ENCODE peak calls at places on chromosomes 2 and 18, in six cellular contexts. One of them, this sample, is unnamed.

GRCh38 chr2:212940816-212941215 is 210.6 kb downstream of the IKZF2 start:
- DNase-seq in NCI-H446: peak; percentile 34
- DNase-seq in HS-5: no peak
- DNase-seq in NCI-H510A: peak; percentile 73
- DNase-seq in hippocampal formation: no peak
- DNase-seq in NT2/D1: peak; percentile 75
- DNase-seq in this sample: no peak

GRCh38 chr18:6728809-6729246 is 688 bp upstream of the ARHGAP28 start:
- DNase-seq in NCI-H446: no peak
- DNase-seq in HS-5: peak; percentile 32
- DNase-seq in NT2/D1: no peak
- DNase-seq in NCI-H510A: no peak
- DNase-seq in hippocampal formation: peak; percentile 35
- DNase-seq in this sample: no peak

GRCh38 chr2:68799615-68800400 is 65.2 kb downstream of the ARHGAP25 start:
- DNase-seq in NT2/D1: no peak
- DNase-seq in hippocampal formation: no peak
- DNase-seq in NCI-H510A: no peak
- DNase-seq in HS-5: no peak
- DNase-seq in NCI-H446: no peak
- DNase-seq in this sample: no peak

GRCh38 chr2:134398300-134398699 is 144.4 kb downstream of the MGAT5 start:
- DNase-seq in NCI-H510A: no peak
- DNase-seq in hippocampal formation: no peak
- DNase-seq in NT2/D1: no peak
- DNase-seq in HS-5: peak; percentile 93
- DNase-seq in NCI-H446: no peak
- DNase-seq in this sample: no peak

GRCh38 chr2:144466637-144467036 is 53.3 kb downstream of the ZEB2 start:
- DNase-seq in NCI-H510A: no peak
- DNase-seq in hippocampal formation: peak; percentile 81
- DNase-seq in NCI-H446: no peak
- DNase-seq in NT2/D1: no peak
- DNase-seq in HS-5: no peak
- DNase-seq in this sample: no peak

GRCh38 chr2:179954026-179954425 is 53.1 kb downstream of the CWC22 start:
- DNase-seq in HS-5: no peak
- DNase-seq in NCI-H446: no peak
- DNase-seq in hippocampal formation: no peak
- DNase-seq in NT2/D1: no peak
- DNase-seq in NCI-H510A: no peak
- DNase-seq in this sample: no peak

GRCh38 chr2:53865264-53865663 is 5.5 kb upstream of the GPR75 start:
- DNase-seq in HS-5: no peak
- DNase-seq in hippocampal formation: no peak
- DNase-seq in NCI-H446: no peak
- DNase-seq in NCI-H510A: no peak
- DNase-seq in NT2/D1: no peak
- DNase-seq in this sample: no peak

GRCh38 chr2:28293416-28293815 is 99.2 kb upstream of the FOSL2 start:
- DNase-seq in hippocampal formation: no peak
- DNase-seq in NCI-H446: no peak
- DNase-seq in NT2/D1: no peak
- DNase-seq in HS-5: no peak
- DNase-seq in NCI-H510A: no peak
- DNase-seq in this sample: no peak

GRCh38 chr2:229712125-229712524 is 2.2 kb downstream of the DNER start:
- DNase-seq in NCI-H510A: no peak
- DNase-seq in NT2/D1: no peak
- DNase-seq in hippocampal formation: no peak
- DNase-seq in HS-5: no peak
- DNase-seq in NCI-H446: no peak
- DNase-seq in this sample: no peak

GRCh38 chr2:226578879-226579278 is 220.7 kb downstream of the IRS1 start:
- DNase-seq in NCI-H446: no peak
- DNase-seq in NT2/D1: no peak
- DNase-seq in HS-5: peak; percentile 48
- DNase-seq in NCI-H510A: no peak
- DNase-seq in hippocampal formation: no peak
- DNase-seq in this sample: no peak

GRCh38 chr18:51072586-51073303 is 42.7 kb downstream of the SMAD4 start:
- DNase-seq in HS-5: no peak
- DNase-seq in hippocampal formation: no peak
- DNase-seq in NT2/D1: no peak
- DNase-seq in NCI-H510A: no peak
- DNase-seq in NCI-H446: no peak
- DNase-seq in this sample: no peak

GRCh38 chr18:46916551-46917107 is 678 bp downstream of the PIAS2 start:
- DNase-seq in NCI-H446: no peak
- DNase-seq in hippocampal formation: peak; percentile 18
- DNase-seq in HS-5: no peak
- DNase-seq in NCI-H510A: no peak
- DNase-seq in NT2/D1: peak; percentile 18
- DNase-seq in this sample: no peak

GRCh38 chr2:159454185-159454584 is 162.2 kb downstream of the BAZ2B start:
- DNase-seq in hippocampal formation: no peak
- DNase-seq in NCI-H510A: no peak
- DNase-seq in NCI-H446: no peak
- DNase-seq in NT2/D1: no peak
- DNase-seq in HS-5: no peak
- DNase-seq in this sample: no peak

This sample was measured in naive thymus-derived CD4-positive, alpha-beta T cell.